ENCODE peak calls at places on chromosomes 5 and 9, in five cellular contexts. X, W, A, O and L are unnamed samples.

GRCh38 chr9:84851935-84852585 is 182.5 kb downstream of the NTRK2 start:
- DNase-seq in X (peak), O (peak), W (no peak), A (no peak), L (no peak)

GRCh38 chr9:35385042-35385441 is 104.9 kb upstream of the RUSC2 start:
- DNase-seq in A (no peak), O (no peak), W (no peak), X (peak), L (no peak)

GRCh38 chr9:75890541-75891276 is at the start of gene PCSK5:
- DNase-seq in X (peak), W (peak), A (peak), O (peak), L (no peak)

GRCh38 chr9:16075695-16076094 is 522.9 kb downstream of the CCDC171 start:
- DNase-seq in A (no peak), O (no peak), X (no peak), W (no peak), L (no peak)

GRCh38 chr5:157143127-157143959 is 678 bp upstream of the MED7 start:
- DNase-seq in A (peak), X (peak), O (peak), W (peak), L (no peak)

GRCh38 chr5:44454002-44454401 is 64.8 kb upstream of the FGF10 start:
- DNase-seq in W (no peak), A (no peak), X (no peak), O (no peak), L (no peak)

GRCh38 chr5:100777680-100778281 is 125.3 kb downstream of the ST8SIA4 start:
- DNase-seq in W (peak), X (peak), O (peak), A (peak), L (peak)

GRCh38 chr9:7973123-7973522 is 173.5 kb upstream of the DMAC1 start:
- DNase-seq in W (no peak), X (no peak), A (no peak), O (no peak), L (no peak)

GRCh38 chr9:89116064-89116817 is 62.4 kb downstream of the SHC3 start:
- DNase-seq in O (no peak), W (no peak), A (no peak), X (peak), L (no peak)

GRCh38 chr9:124264812-124265211 is 7.1 kb downstream of the NEK6 start:
- DNase-seq in W (peak), O (no peak), X (no peak), A (peak), L (peak)

GRCh38 chr5:169272731-169273401 is 28.1 kb downstream of the SLIT3 start:
- DNase-seq in W (no peak), O (no peak), A (no peak), X (no peak), L (no peak)

GRCh38 chr9:80437825-80438224 is 866.1 kb downstream of the TLE4 start:
- DNase-seq in A (no peak), O (peak), X (no peak), W (no peak), L (no peak)

GRCh38 chr9:120627073-120627472 is 47.1 kb upstream of the CDK5RAP2 start:
- DNase-seq in O (no peak), A (no peak), W (no peak), X (no peak), L (no peak)

GRCh38 chr9:100277166-100277979 is 75.4 kb downstream of the TEX10 start:
- DNase-seq in A (no peak), X (peak), O (peak), W (no peak), L (no peak)

GRCh38 chr9:133371261-133371711 is 4.6 kb downstream of the SURF4 start:
- DNase-seq in W (no peak), X (peak), O (no peak), A (no peak), L (no peak)

GRCh38 chr9:124206391-124206790 is 51.4 kb upstream of the NEK6 start:
- DNase-seq in O (no peak), A (no peak), X (no peak), W (no peak), L (no peak)

GRCh38 chr5:427415-428087 is 15.4 kb upstream of the EXOC3 start:
- DNase-seq in X (no peak), W (no peak), O (no peak), A (no peak), L (no peak)

GRCh38 chr5:109105631-109106267 is 304.0 kb downstream of the PJA2 start:
- DNase-seq in O (peak), W (no peak), A (no peak), X (peak), L (peak)

GRCh38 chr5:118888556-118888955 is 99.8 kb downstream of the DTWD2 start:
- DNase-seq in X (no peak), W (no peak), A (no peak), O (no peak), L (no peak)

GRCh38 chr5:114782869-114783268 is 386.8 kb downstream of the TRIM36 start:
- DNase-seq in X (no peak), A (no peak), O (peak), W (no peak), L (no peak)

GRCh38 chr9:131273146-131273545 is 3.2 kb downstream of the FAM78A start:
- DNase-seq in A (peak), W (peak), O (no peak), X (no peak), L (no peak)

GRCh38 chr5:81842795-81843377 is 92.0 kb upstream of the SSBP2 start:
- DNase-seq in O (no peak), X (no peak), A (no peak), W (no peak), L (no peak)

GRCh38 chr5:81835813-81836458 is 85.0 kb upstream of the SSBP2 start:
- DNase-seq in W (no peak), A (no peak), X (no peak), O (no peak), L (no peak)

GRCh38 chr5:81834021-81834660 is 83.2 kb upstream of the SSBP2 start:
- DNase-seq in O (no peak), X (no peak), A (no peak), W (no peak), L (no peak)

GRCh38 chr5:81837667-81838306 is 86.9 kb upstream of the SSBP2 start:
- DNase-seq in W (no peak), A (no peak), X (no peak), O (no peak), L (no peak)

GRCh38 chr5:81838307-81838906 is 87.5 kb upstream of the SSBP2 start:
- DNase-seq in X (peak), O (peak), A (peak), W (no peak), L (no peak)
- TF ChIP-seq CTCF in X (peak), O (peak), A (peak), W (peak), L (peak)

GRCh38 chr5:77235881-77236560 is 25.5 kb downstream of the PDE8B start:
- DNase-seq in W (no peak), O (no peak), A (no peak), X (no peak), L (no peak)

GRCh38 chr5:77241444-77241843 is 31.0 kb downstream of the PDE8B start:
- DNase-seq in X (no peak), O (no peak), W (no peak), A (no peak), L (no peak)

DNA sequence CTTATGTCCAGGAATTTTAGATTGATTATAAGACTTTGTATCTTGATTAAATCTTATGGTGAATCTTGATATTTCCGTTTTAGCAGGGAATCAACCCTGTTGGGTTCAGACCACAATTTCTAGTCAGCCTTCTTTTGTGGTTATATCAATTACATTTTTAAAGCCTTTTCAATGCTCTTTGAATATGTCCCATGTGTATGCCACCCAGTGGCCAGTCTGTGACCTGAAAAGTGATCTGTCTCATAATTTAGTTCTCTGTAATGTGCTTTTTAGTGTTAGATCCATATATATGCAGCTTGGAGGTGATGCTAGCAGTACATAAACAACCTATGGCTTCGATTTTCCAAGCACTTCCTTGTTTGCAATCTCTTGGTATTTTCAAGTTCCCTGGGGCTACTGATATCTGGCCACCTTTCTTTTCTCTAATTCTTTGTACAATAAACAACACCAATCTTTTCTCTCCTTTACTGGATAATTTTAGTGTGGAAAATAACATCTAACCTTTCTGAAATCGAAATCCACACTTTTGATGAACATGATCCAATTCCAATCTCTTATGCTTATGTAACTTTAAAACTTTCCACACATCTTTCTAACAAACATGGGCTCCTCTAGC is 28.8 kb downstream of the PDE8B start:
- DNase-seq in A (peak), X (peak), W (no peak), O (peak), L (no peak)
- TF ChIP-seq CTCF in A (peak), X (peak), W (peak), O (peak), L (peak)

GRCh38 chr5:126801992-126802294 is 25.0 kb downstream of the LMNB1 start:
- DNase-seq in O (peak), X (peak), A (peak), W (no peak), L (no peak)
- TF ChIP-seq CTCF in O (peak), X (peak), A (peak), W (peak), L (peak)

DNA sequence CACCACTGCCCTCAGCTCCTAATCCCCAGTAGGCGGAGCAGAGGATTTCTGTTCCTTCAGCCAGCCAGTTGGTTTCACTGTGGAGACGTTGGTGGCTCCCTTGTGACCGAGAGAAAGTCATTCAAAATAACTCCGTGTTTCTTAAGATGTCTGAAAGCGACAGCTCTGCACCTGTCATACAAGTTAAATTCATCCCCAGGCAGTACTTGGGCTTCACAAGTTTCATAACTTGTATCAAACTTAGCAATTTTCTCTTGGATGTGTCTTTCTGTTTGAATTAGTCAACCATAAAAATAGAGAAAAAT is 410 bp upstream of the CDKN2B start:
- DNase-seq in O (no peak), X (no peak), A (no peak), W (no peak), L (no peak)
- TF ChIP-seq CTCF in O (no peak), X (no peak), A (no peak), W (no peak), L (no peak)

GRCh38 chr9:127612993-127613954 is 1.2 kb downstream of the STXBP1 start:
- DNase-seq in X (peak), W (peak), A (no peak), O (no peak), L (no peak)

GRCh38 chr9:127608104-127608966 is 3.7 kb upstream of the STXBP1 start:
- DNase-seq in X (no peak), O (peak), W (peak), A (peak), L (no peak)

GRCh38 chr9:127614961-127615360 is 2.9 kb downstream of the STXBP1 start:
- DNase-seq in A (no peak), W (no peak), O (no peak), X (no peak), L (no peak)

GRCh38 chr9:127611796-127612790 is at the start of gene STXBP1:
- DNase-seq in O (peak), X (peak), A (peak), W (peak), L (peak)
- TF ChIP-seq CTCF in O (no peak), X (peak), A (no peak), W (no peak), L (no peak)

DNA sequence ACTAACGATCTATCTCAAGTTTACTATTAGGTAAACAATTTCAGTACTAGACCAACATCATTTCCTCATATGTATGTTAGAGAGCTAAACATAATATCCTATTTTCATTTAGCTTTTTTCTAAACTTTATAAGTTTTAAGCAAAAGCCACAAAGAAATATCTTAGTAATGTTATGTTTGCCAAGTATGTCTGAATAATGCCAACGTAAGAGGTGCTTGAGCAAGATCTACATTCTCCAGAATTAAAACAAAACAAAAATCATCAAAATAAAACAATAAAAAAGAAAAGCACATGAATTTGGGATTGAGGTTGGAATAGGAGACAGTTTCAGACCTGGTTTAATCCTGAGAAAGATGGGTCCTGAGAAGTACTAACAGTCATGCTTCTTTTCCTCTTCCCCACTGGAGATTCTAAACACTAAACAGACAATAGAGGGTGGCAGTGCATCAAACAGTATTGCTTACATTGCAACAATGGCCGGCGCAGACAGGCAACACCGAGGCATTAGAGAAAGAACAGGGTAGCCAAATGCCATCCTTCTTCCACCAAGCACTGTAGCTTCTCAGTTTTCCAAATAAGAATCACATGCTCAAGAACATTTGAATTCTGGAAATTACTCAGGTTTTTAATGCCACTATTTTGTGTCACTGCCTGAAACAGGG is 33.6 kb downstream of the CSNK1A1 start:
- DNase-seq in X (no peak), W (no peak), A (no peak), O (no peak), L (no peak)
- TF ChIP-seq CTCF in X (no peak), W (no peak), A (no peak), O (no peak), L (no peak)